ENCODE peak calls at places on chromosomes 11 and 22, in four cellular contexts. N is GM18507, L is mesendoderm, I is neuronal stem cell. M is an unnamed sample.

GRCh38 chr22:48921411-48921903 is 906.2 kb downstream of the BRD1 start:
- DNase-seq in N (no peak), L (no peak), I (no peak), M (no peak)

GRCh38 chr11:13761712-13762111 is 93.2 kb downstream of the FAR1 start:
- DNase-seq in N (no peak), L (no peak), I (no peak), M (no peak)

GRCh38 chr11:75365711-75366181 is 14.3 kb upstream of the ARRB1 start:
- DNase-seq in N (no peak), L (no peak), I (no peak), M (no peak)

GRCh38 chr11:93585758-93586157 is 42.6 kb upstream of the SMCO4 start:
- DNase-seq in N (no peak), L (peak; percentile 40), I (no peak), M (peak; percentile 27)

GRCh38 chr22:42639541-42640241 is 710 bp downstream of the ATP5MGL start:
- DNase-seq in N (no peak), L (no peak), I (no peak), M (no peak)

GRCh38 chr11:63791495-63792167 is 21.6 kb upstream of the SPINDOC start:
- DNase-seq in N (no peak), L (no peak), I (no peak), M (no peak)

GRCh38 chr22:24367841-24368240 is 59.6 kb upstream of the ADORA2A start:
- DNase-seq in N (no peak), L (no peak), I (no peak), M (no peak)

GRCh38 chr11:92180664-92181251 is 43.9 kb upstream of the FAT3 start:
- DNase-seq in N (no peak), L (peak; percentile 23), I (no peak), M (no peak)

GRCh38 chr22:42680648-42681047 is 31.5 kb upstream of the CYB5R3 start:
- DNase-seq in N (no peak), L (peak; percentile 29), I (no peak), M (no peak)

GRCh38 chr22:19671316-19671715 is 43.0 kb upstream of the SEPTIN5 start:
- DNase-seq in N (no peak), L (no peak), I (no peak), M (no peak)

GRCh38 chr22:20013382-20013871 is 3.2 kb downstream of the ARVCF start:
- DNase-seq in N (no peak), L (peak; percentile 79), I (peak; percentile 60), M (peak; percentile 92)

GRCh38 chr11:33687733-33688479 is 12.7 kb downstream of the C11orf91 start:
- DNase-seq in N (peak; percentile 20), L (peak; percentile 66), I (peak; percentile 57), M (peak; percentile 75)

GRCh38 chr11:114354076-114354475 is 46.2 kb downstream of the C11orf71 start:
- DNase-seq in N (no peak), L (peak; percentile 19), I (no peak), M (no peak)

GRCh38 chr22:28333106-28333505 is 346.5 kb downstream of the TTC28 start:
- DNase-seq in N (no peak), L (no peak), I (no peak), M (no peak)

GRCh38 chr11:124951341-124951740 is 2.7 kb upstream of the CCDC15 start:
- DNase-seq in N (no peak), L (no peak), I (no peak), M (no peak)

GRCh38 chr22:29314074-29314473 is 1.4 kb downstream of the RASL10A start:
- DNase-seq in N (no peak), L (no peak), I (no peak), M (no peak)